ENCODE peak calls at places on chromosomes 16 and 17, in nine cellular contexts. D is activated T-cell treated with anti-CD3 and anti-CD28 coated beads, Interleukin-2, amount 50 U/mL, for 72 hours; H is KG1; F is activated CD8-positive, alpha-beta memory T cell treated with anti-CD3 and anti-CD28 coated beads for 48 hours; V is cardiac fibroblast; Y is SW 1271; N is Karpas-422; T is astrocyte of the hippocampus; E is B cell. M is an unnamed sample.

GRCh38 chr17:57600092-57600491 is 145.0 kb downstream of the CCDC182 start:
- DNase-seq in Y (no peak), V (no peak), D (peak), E (no peak), H (peak), T (no peak), F (no peak), N (no peak), M (no peak)

GRCh38 chr17:74380959-74381808 is 13.9 kb downstream of the GPR142 start:
- DNase-seq in H (no peak), N (no peak), E (no peak), Y (no peak), F (no peak), D (no peak), T (no peak), V (no peak), M (no peak)

GRCh38 chr16:1160773-1161348 is 8.0 kb downstream of the CACNA1H start:
- DNase-seq in V (no peak), T (no peak), F (no peak), D (no peak), H (no peak), E (no peak), N (no peak), Y (no peak), M (no peak)

GRCh38 chr17:37527249-37527851 is 37.7 kb downstream of the DUSP14 start:
- DNase-seq in F (no peak), D (peak), T (peak), Y (peak), E (no peak), N (peak), V (peak), H (no peak), M (peak)

GRCh38 chr17:57255182-57255775 is 1.0 kb upstream of the MSI2 start:
- DNase-seq in H (no peak), F (no peak), V (no peak), D (no peak), E (no peak), T (no peak), N (no peak), Y (no peak), M (no peak)

GRCh38 chr17:43852571-43852970 is 5.6 kb downstream of the CD300LG start:
- DNase-seq in D (no peak), Y (no peak), V (no peak), E (no peak), F (no peak), T (no peak), H (no peak), N (no peak), M (no peak)

GRCh38 chr16:20923876-20924275 is 23.3 kb downstream of the LYRM1 start:
- DNase-seq in E (no peak), F (no peak), D (no peak), T (no peak), V (no peak), H (no peak), Y (no peak), N (no peak), M (no peak)

GRCh38 chr16:1130382-1130781 is 22.5 kb upstream of the CACNA1H start:
- DNase-seq in H (no peak), D (no peak), E (no peak), V (no peak), F (no peak), Y (no peak), T (no peak), N (no peak), M (no peak)

GRCh38 chr17:74165811-74166365 is 37.6 kb upstream of the RPL38 start:
- DNase-seq in T (no peak), N (no peak), H (no peak), F (no peak), D (no peak), Y (no peak), V (no peak), E (no peak), M (no peak)

GRCh38 chr16:82603784-82604411 is 22.9 kb upstream of the CDH13 start:
- DNase-seq in N (peak), H (no peak), T (peak), Y (peak), E (no peak), V (peak), F (no peak), D (no peak), M (no peak)

GRCh38 chr17:29042679-29043538 is at the start of gene PIPOX:
- DNase-seq in V (peak), D (no peak), Y (no peak), N (peak), T (peak), E (no peak), F (no peak), H (no peak), M (no peak)

GRCh38 chr16:88922114-88922825 is 54.7 kb downstream of the CBFA2T3 start:
- DNase-seq in F (no peak), Y (no peak), H (no peak), N (no peak), V (peak), D (no peak), T (peak), E (no peak), M (no peak)

GRCh38 chr17:73017653-73018052 is 74.8 kb downstream of the SLC39A11 start:
- DNase-seq in F (no peak), E (no peak), H (no peak), D (no peak), Y (peak), V (peak), N (no peak), T (peak), M (no peak)

GRCh38 chr17:42422412-42422957 is 571 bp downstream of the CAVIN1 start:
- DNase-seq in E (no peak), T (peak), V (peak), D (peak), Y (peak), F (no peak), N (no peak), H (no peak), M (no peak)

GRCh38 chr16:85648782-85649181 is 35.7 kb downstream of the GSE1 start:
- DNase-seq in V (no peak), Y (no peak), T (no peak), F (no peak), E (no peak), D (no peak), H (no peak), N (no peak), M (no peak)

GRCh38 chr16:20243731-20244281 is 83.5 kb downstream of the GP2 start:
- DNase-seq in N (no peak), D (no peak), V (no peak), F (no peak), E (no peak), T (peak), H (no peak), Y (no peak), M (no peak)

GRCh38 chr16:50866806-50867205 is 124.9 kb downstream of the CYLD start:
- DNase-seq in E (no peak), N (no peak), D (no peak), H (no peak), Y (no peak), F (no peak), T (no peak), V (no peak), M (no peak)

GRCh38 chr17:72970794-72971512 is 121.5 kb downstream of the SLC39A11 start:
- DNase-seq in H (no peak), Y (no peak), F (no peak), T (no peak), N (peak), E (no peak), D (no peak), V (no peak), M (no peak)

GRCh38 chr17:82734987-82735866 is at the start of gene FN3K:
- DNase-seq in D (no peak), Y (peak), V (peak), F (no peak), N (no peak), H (no peak), T (peak), E (no peak), M (no peak)

GRCh38 chr16:58381661-58382060 is 10.6 kb upstream of the GINS3 start:
- DNase-seq in V (no peak), T (no peak), Y (no peak), D (no peak), F (no peak), N (no peak), E (no peak), H (no peak), M (no peak)

GRCh38 chr17:74786411-74787097 is 10.4 kb upstream of the NAT9 start:
- DNase-seq in E (no peak), F (no peak), D (no peak), V (no peak), T (no peak), N (no peak), H (peak), Y (no peak), M (no peak)

GRCh38 chr16:58678716-58679115 is 5.9 kb downstream of the SLC38A7 start:
- DNase-seq in N (peak), T (peak), Y (no peak), D (peak), V (peak), F (no peak), E (no peak), H (no peak), M (no peak)

GRCh38 chr17:72392056-72393010 is 271.5 kb downstream of the SOX9 start:
- DNase-seq in T (no peak), Y (no peak), D (no peak), H (no peak), N (peak), E (no peak), F (no peak), V (peak), M (no peak)

GRCh38 chr16:88976359-88977027 is 514 bp downstream of the CBFA2T3 start:
- DNase-seq in Y (no peak), V (no peak), T (no peak), N (no peak), E (peak), H (no peak), F (no peak), D (no peak), M (no peak)

GRCh38 chr17:70829876-70830275 is 660.5 kb downstream of the KCNJ2 start:
- DNase-seq in T (no peak), D (no peak), V (peak), F (no peak), Y (no peak), H (no peak), E (no peak), N (no peak), M (no peak)

GRCh38 chr16:66266436-66267286 is 99.8 kb upstream of the CDH5 start:
- DNase-seq in E (no peak), D (no peak), H (no peak), F (no peak), V (peak), T (no peak), Y (no peak), N (no peak), M (no peak)

GRCh38 chr17:15306406-15306970 is 34.9 kb downstream of the TEKT3 start:
- DNase-seq in V (peak), H (no peak), Y (no peak), N (no peak), T (no peak), D (no peak), F (no peak), E (no peak), M (no peak)

GRCh38 chr16:22213801-22214200 is 7.7 kb downstream of the EEF2K start:
- DNase-seq in N (no peak), E (no peak), T (no peak), F (no peak), H (no peak), Y (no peak), V (no peak), D (no peak), M (no peak)

GRCh38 chr17:74337834-74338500 is 11.9 kb downstream of the KIF19 start:
- DNase-seq in T (no peak), V (no peak), Y (no peak), F (no peak), H (no peak), E (no peak), N (no peak), D (no peak), M (no peak)

GRCh38 chr17:5431929-5432556 is 6.9 kb downstream of the C1QBP start:
- DNase-seq in N (peak), H (no peak), V (no peak), T (no peak), E (no peak), F (no peak), D (no peak), Y (no peak), M (no peak)